ENCODE peak calls at places on chromosomes 13 and 19, in nine cellular contexts. R, A, X, G, O, C, Y, F and D are unnamed samples.

GRCh38 chr19:21117041-21117907 is 24.6 kb upstream of the ZNF431 start:
- DNase-seq in Y (no peak), A (no peak), G (no peak), X (no peak), C (no peak), F (no peak), R (no peak), O (no peak), D (no peak)

GRCh38 chr19:31666126-31666525 is 316.9 kb upstream of the TSHZ3 start:
- DNase-seq in X (no peak), Y (no peak), F (no peak), R (no peak), C (no peak), O (no peak), G (no peak), A (no peak), D (no peak)

GRCh38 chr19:47155141-47155540 is 24.5 kb downstream of the SAE1 start:
- DNase-seq in F (no peak), R (no peak), O (peak), A (no peak), C (peak), Y (no peak), G (no peak), X (no peak), D (no peak)

GRCh38 chr19:28049875-28050274 is 1163.1 kb downstream of the UQCRFS1 start:
- DNase-seq in C (no peak), O (no peak), Y (no peak), A (no peak), R (no peak), G (no peak), F (no peak), X (no peak), D (no peak)

GRCh38 chr13:21668665-21669599 is 1.9 kb upstream of the FGF9 start:
- DNase-seq in Y (no peak), F (no peak), G (no peak), R (peak), C (peak), A (no peak), O (peak), X (no peak), D (no peak)

GRCh38 chr19:55593096-55593772 is 6.1 kb downstream of the FIZ1 start:
- DNase-seq in F (no peak), G (no peak), A (no peak), C (no peak), R (peak), X (no peak), O (no peak), Y (no peak), D (no peak)

GRCh38 chr13:42007844-42008243 is 40.6 kb upstream of the DGKH start:
- DNase-seq in F (no peak), C (peak), Y (no peak), R (no peak), A (no peak), O (peak), G (no peak), X (no peak), D (no peak)

GRCh38 chr13:39100996-39101751 is 62.9 kb downstream of the NHLRC3 start:
- DNase-seq in O (no peak), Y (no peak), C (no peak), F (no peak), G (no peak), A (no peak), X (no peak), R (no peak), D (no peak)

GRCh38 chr19:18608805-18609716 is 2.5 kb upstream of the CRLF1 start:
- DNase-seq in R (no peak), F (no peak), O (no peak), C (no peak), Y (no peak), X (no peak), A (no peak), G (no peak), D (no peak)

GRCh38 chr13:95536629-95537241 is 15.8 kb upstream of the CLDN10 start:
- DNase-seq in C (peak), X (no peak), O (peak), R (no peak), F (no peak), G (no peak), A (no peak), Y (no peak), D (no peak)

GRCh38 chr13:31051999-31052398 is 109.7 kb downstream of the HSPH1 start:
- DNase-seq in R (peak), G (no peak), C (no peak), O (no peak), F (no peak), A (no peak), Y (no peak), X (no peak), D (no peak)

GRCh38 chr19:55340784-55341147 is 1.1 kb downstream of the KMT5C start:
- DNase-seq in O (no peak), Y (peak), G (no peak), R (peak), A (no peak), C (peak), F (no peak), X (peak), D (no peak)

GRCh38 chr19:47161876-47162489 is 31.3 kb downstream of the SAE1 start:
- DNase-seq in O (peak), A (no peak), R (no peak), C (peak), F (no peak), Y (no peak), X (no peak), G (no peak), D (no peak)

GRCh38 chr19:53553865-53554791 is 16.2 kb downstream of the ZNF331 start:
- DNase-seq in X (peak), O (peak), F (peak), C (peak), Y (no peak), R (no peak), G (peak), A (peak), D (peak)

GRCh38 chr13:35716644-35717170 is 240.2 kb upstream of the MAB21L1 start:
- DNase-seq in A (no peak), Y (no peak), G (no peak), C (no peak), X (no peak), R (no peak), O (no peak), F (no peak), D (no peak)

GRCh38 chr13:44051923-44052322 is 172.2 kb downstream of the LACC1 start:
- DNase-seq in Y (no peak), C (peak), R (no peak), X (no peak), O (peak), A (no peak), G (no peak), F (peak), D (no peak)

GRCh38 chr13:30726192-30726591 is 9.2 kb upstream of the ALOX5AP start:
- DNase-seq in Y (no peak), X (no peak), C (no peak), A (no peak), G (no peak), R (no peak), F (no peak), O (no peak), D (no peak)

GRCh38 chr19:33638167-33639033 is 16.6 kb downstream of the CHST8 start:
- DNase-seq in C (no peak), O (no peak), A (no peak), G (no peak), X (no peak), F (no peak), R (peak), Y (no peak), D (no peak)

GRCh38 chr19:44451687-44452086 is 3.4 kb upstream of the ZNF229 start:
- DNase-seq in O (no peak), C (no peak), G (no peak), R (no peak), X (no peak), A (no peak), F (no peak), Y (no peak), D (no peak)

GRCh38 chr19:7932276-7932929 is 6.5 kb upstream of the CTXN1 start:
- DNase-seq in C (no peak), R (no peak), O (no peak), A (no peak), G (no peak), F (no peak), Y (no peak), X (no peak), D (no peak)

GRCh38 chr19:10744848-10745293 is 27.0 kb downstream of the DNM2 start:
- DNase-seq in R (no peak), F (no peak), O (no peak), G (no peak), X (no peak), A (no peak), C (no peak), Y (no peak), D (no peak)

GRCh38 chr19:39411006-39411831 is 1.2 kb upstream of the PLEKHG2 start:
- DNase-seq in G (no peak), Y (peak), X (no peak), A (no peak), R (no peak), F (no peak), O (peak), C (peak), D (no peak)

GRCh38 chr19:34506026-34506370 is 24.4 kb downstream of the WTIP start:
- DNase-seq in G (no peak), A (no peak), R (no peak), Y (no peak), F (no peak), C (no peak), O (no peak), X (no peak), D (no peak)

DNA sequence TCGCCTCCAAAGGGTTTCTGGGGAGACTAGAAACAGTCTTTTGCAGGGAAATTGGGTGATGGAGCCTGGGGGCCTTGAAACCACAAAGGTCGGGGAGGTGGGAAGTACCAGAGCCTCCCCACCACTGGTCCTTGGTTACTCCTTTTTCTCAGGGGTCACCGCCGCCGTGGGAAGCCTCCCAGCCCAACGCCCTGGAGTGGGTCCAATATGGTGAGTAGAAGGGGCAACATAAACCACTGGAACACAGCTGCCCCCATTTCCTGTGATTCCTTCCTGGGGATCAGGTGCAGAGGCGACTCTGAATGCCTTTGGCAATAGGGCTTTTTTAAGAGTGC is 5.8 kb downstream of the PGLYRP1 start:
- DNase-seq in R (no peak), Y (no peak), G (no peak), F (no peak), O (no peak), C (no peak), X (no peak), A (no peak), D (no peak)
- TF ChIP-seq CTCF in R (peak), Y (peak), G (no peak), F (peak), O (no peak), C (no peak), X (peak), A (peak), D (no peak)

GRCh38 chr19:45881909-45882528 is 3.9 kb downstream of the IRF2BP1 start:
- DNase-seq in Y (peak), A (no peak), G (no peak), F (no peak), R (peak), X (no peak), O (no peak), C (no peak), D (no peak)

GRCh38 chr19:45884682-45885555 is 1.0 kb downstream of the IRF2BP1 start:
- DNase-seq in C (peak), G (no peak), Y (no peak), O (no peak), X (no peak), F (no peak), R (peak), A (no peak), D (no peak)

GRCh38 chr19:45882652-45883585 is 3.0 kb downstream of the IRF2BP1 start:
- DNase-seq in O (peak), R (peak), X (peak), C (peak), A (no peak), G (no peak), Y (peak), F (peak), D (peak)

GRCh38 chr19:45883881-45884681 is 1.9 kb downstream of the IRF2BP1 start:
- DNase-seq in F (no peak), C (no peak), X (no peak), A (no peak), Y (no peak), R (no peak), O (no peak), G (no peak), D (no peak)

GRCh38 chr19:45883586-45883880 is 2.4 kb downstream of the IRF2BP1 start:
- DNase-seq in F (no peak), C (no peak), Y (no peak), X (no peak), O (no peak), A (no peak), G (no peak), R (no peak), D (no peak)
- TF ChIP-seq CTCF in F (peak), C (no peak), Y (no peak), X (no peak), O (no peak), A (no peak), G (no peak), R (peak), D (peak)

DNA sequence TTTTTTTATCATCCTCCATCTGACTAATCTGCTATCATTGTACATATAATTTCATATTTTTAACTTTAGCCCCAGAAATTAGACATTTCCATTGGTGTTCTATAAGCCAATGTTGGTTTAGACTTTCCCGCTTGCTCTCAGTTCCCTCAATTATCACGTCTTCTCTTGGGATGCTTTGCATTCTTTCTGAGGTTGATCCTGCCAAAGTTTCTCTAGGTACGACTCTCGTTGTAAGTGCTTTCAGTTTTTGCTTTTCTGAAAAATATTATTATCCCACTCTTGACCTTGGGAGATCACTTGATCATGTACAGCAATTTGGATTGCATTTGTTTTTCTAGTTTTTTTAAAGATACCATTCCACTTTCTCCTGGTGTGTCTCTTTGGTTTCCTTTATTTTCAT is 270.2 kb downstream of the IRS2 start:
- DNase-seq in R (no peak), X (no peak), F (no peak), C (no peak), Y (no peak), G (no peak), O (no peak), A (no peak), D (no peak)
- TF ChIP-seq CTCF in R (no peak), X (no peak), F (no peak), C (no peak), Y (no peak), G (no peak), O (no peak), A (no peak), D (no peak)

DNA sequence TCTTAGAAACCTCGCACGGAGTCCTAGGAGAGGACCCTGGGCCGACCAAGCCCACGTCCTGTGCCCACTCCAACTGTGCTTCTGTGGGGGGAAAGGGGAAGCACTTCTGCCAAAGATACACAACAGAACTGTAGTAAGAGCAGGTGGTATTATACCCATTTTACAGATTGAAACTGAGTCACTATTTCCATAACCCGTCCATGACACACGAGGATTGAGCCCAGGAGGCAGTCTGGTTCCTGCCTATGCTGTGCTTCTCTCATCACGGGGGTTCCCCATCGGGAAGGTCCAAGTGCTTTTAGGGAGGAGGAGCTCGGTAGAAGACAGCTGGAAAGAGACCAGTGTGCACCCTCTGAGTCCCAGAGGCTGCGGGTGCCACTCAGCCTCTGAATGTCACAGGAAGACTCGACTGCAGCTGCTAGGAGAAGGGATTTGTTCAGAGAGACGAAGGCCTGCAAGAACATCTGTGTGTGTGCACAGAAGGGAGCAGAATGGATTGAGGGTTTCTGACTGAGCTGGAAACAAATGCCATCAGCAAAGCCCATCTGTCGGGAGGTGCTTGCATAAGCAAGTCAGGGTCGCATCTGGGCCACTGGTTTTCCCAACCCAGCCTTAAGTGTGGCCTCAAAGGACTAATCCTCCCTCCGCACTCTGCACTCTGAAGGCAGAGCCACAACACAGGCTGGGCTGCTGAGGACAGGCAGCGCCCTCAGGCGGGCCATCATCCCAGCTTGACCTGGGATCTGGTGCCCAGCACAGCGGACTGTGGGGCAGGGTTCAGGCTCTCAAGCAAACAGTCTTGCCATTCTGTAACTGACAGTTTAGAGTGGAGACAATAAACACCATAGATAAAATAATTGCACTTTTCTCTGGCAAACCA is 150.0 kb downstream of the DPF1 start:
- DNase-seq in C (peak), R (peak), X (no peak), O (peak), Y (no peak), G (no peak), A (no peak), F (no peak), D (no peak)
- TF ChIP-seq CTCF in C (peak), R (peak), X (no peak), O (no peak), Y (no peak), G (no peak), A (no peak), F (no peak), D (no peak)

DNA sequence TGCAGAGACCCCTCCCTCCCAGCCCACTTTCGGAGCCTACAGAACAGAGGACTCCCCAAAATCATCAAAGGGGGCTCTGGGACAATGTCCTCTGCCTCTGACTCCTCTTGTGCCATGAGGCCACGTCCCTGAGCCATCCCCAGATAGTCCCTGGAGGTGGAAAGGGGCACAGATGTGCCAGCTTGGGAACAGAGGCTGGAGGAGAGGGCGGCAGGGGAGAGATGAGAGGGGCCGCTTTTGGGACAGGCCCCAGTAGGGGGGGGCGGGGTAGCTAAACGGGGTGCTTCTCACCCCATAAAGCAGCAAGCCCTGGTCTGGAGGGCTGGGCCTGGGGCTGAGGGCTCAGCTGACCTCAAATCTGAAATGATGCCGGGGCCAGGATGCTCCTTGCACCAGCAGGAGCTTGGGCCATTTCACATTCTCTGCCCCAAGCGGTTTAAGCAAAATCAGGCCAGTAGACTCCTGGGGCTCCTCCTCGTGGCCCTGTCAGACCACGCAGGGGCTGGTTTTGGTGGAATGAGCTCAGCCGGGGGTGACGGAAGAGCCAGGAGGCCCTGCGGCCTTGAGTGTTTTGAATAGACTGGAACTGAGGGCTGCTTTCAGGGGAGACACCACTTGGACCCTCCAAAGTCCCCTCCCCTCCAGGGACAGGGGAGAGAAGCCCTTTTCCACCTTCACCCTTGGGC is 27.1 kb downstream of the ONECUT3 start:
- DNase-seq in X (no peak), F (no peak), A (no peak), R (no peak), C (peak), Y (peak), O (peak), G (no peak), D (no peak)
- TF ChIP-seq CTCF in X (no peak), F (no peak), A (no peak), R (peak), C (peak), Y (no peak), O (peak), G (no peak), D (no peak)

GRCh38 chr13:103515410-103515809 is 449.2 kb upstream of the SLC10A2 start:
- DNase-seq in A (no peak), F (no peak), R (no peak), O (no peak), X (no peak), C (no peak), Y (no peak), G (no peak), D (no peak)

GRCh38 chr13:103514188-103514587 is 448.0 kb upstream of the SLC10A2 start:
- DNase-seq in O (no peak), X (no peak), R (no peak), Y (no peak), C (no peak), F (no peak), A (no peak), G (no peak), D (no peak)

GRCh38 chr13:103510007-103510406 is 443.8 kb upstream of the SLC10A2 start:
- DNase-seq in F (no peak), R (no peak), X (no peak), G (no peak), O (no peak), C (no peak), A (no peak), Y (no peak), D (no peak)
- TF ChIP-seq CTCF in F (no peak), R (peak), X (no peak), G (no peak), O (no peak), C (no peak), A (peak), Y (no peak), D (no peak)

DNA sequence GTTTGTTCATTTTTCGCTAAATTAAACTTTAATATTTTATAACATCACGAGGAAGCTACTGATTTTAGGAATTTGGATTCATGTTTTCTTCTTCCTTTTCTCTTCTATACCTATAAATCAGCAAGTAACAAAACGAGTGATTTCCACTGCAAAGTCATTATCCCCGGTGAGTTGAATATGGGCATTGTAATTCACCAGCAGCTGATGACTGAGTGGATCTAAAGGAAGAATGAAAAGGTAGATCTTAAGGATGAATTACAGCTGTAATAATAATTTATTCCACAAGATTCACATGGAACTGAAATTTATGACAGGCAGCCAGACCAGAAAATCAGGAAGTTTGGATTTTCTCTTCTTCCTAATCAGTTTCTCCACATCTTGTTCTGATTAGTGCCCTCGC is 111.4 kb downstream of the GPC6 start:
- DNase-seq in X (no peak), R (no peak), Y (no peak), F (no peak), G (no peak), O (no peak), C (no peak), A (no peak), D (no peak)
- TF ChIP-seq CTCF in X (no peak), R (no peak), Y (no peak), F (no peak), G (no peak), O (no peak), C (no peak), A (no peak), D (no peak)

DNA sequence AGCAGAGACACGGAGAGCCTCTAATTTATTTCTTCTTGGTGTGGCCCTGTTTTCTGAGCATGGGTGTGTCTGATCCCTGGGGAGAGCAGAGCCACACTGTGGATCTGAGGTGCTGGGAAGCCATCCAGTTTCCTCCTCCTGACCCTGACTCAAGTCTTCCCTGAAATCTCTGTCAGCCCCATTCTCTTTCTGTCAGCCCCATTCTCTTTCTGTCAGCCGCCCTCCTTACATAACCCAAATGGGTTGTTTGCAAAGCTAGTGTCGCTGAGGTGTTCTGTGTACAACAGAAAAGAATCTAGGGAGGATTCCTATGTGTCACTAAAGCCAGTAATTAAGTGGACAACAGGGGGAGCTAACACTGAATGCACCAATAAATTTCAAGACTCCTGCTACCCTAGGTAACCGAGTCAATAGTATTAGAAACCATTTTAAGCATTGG is 50.2 kb downstream of the LRCH1 start:
- DNase-seq in R (no peak), X (no peak), C (no peak), G (no peak), O (no peak), A (no peak), Y (no peak), F (no peak), D (no peak)
- TF ChIP-seq CTCF in R (peak), X (no peak), C (peak), G (no peak), O (peak), A (no peak), Y (peak), F (no peak), D (peak)